ENCODE peak calls at places on chromosomes 2 and 18, in nine cellular contexts. I, Z, R, O, J, T, P, Q and X are unnamed samples.

GRCh38 chr2:16330012-16330411 is 335.6 kb downstream of the CYRIA start:
- ATAC-seq in I (no peak), R (no peak), Q (no peak), O (no peak), T (no peak), J (no peak), Z (no peak), P (no peak), X (no peak)

GRCh38 chr2:109254174-109254904 is 125.3 kb downstream of the SH3RF3 start:
- ATAC-seq in Z (peak), P (no peak), I (no peak), O (peak), R (no peak), T (no peak), Q (peak), J (peak), X (no peak)

GRCh38 chr18:61334491-61334850 is 1.2 kb downstream of the CDH20 start:
- ATAC-seq in Z (no peak), O (no peak), T (no peak), R (no peak), P (no peak), Q (no peak), I (no peak), J (no peak), X (no peak)

GRCh38 chr18:34764451-34764850 is 54.4 kb downstream of the DTNA start:
- ATAC-seq in J (no peak), I (no peak), Q (no peak), O (no peak), Z (no peak), P (no peak), R (no peak), T (no peak), X (no peak)

GRCh38 chr18:75269696-75270095 is 59.1 kb downstream of the TSHZ1 start:
- ATAC-seq in Q (no peak), I (no peak), J (no peak), R (no peak), O (no peak), Z (no peak), T (no peak), P (no peak), X (no peak)

GRCh38 chr2:78654941-78655340 is 370.6 kb upstream of the REG3G start:
- ATAC-seq in T (no peak), O (no peak), R (no peak), J (no peak), Z (no peak), Q (no peak), I (no peak), P (no peak), X (no peak)

GRCh38 chr2:61244694-61245093 is 82.7 kb downstream of the C2orf74 start:
- ATAC-seq in Z (no peak), I (no peak), T (no peak), O (no peak), Q (no peak), P (no peak), R (no peak), J (no peak), X (no peak)

GRCh38 chr18:6219116-6219717 is 195.5 kb downstream of the L3MBTL4 start:
- ATAC-seq in O (peak), J (no peak), Z (peak), I (no peak), R (no peak), T (no peak), P (no peak), Q (peak), X (no peak)

GRCh38 chr18:24054130-24054529 is 39.6 kb downstream of the TTC39C start:
- ATAC-seq in Q (no peak), T (no peak), I (no peak), P (no peak), O (no peak), R (peak), J (no peak), Z (peak), X (no peak)

GRCh38 chr18:77021075-77021474 is 111.5 kb downstream of the MBP start:
- ATAC-seq in R (no peak), P (no peak), J (no peak), I (no peak), T (no peak), O (no peak), Q (no peak), Z (no peak), X (no peak)

GRCh38 chr18:12053312-12053711 is 40.3 kb upstream of the ANKRD62 start:
- ATAC-seq in R (no peak), Z (peak), Q (no peak), P (no peak), I (no peak), T (no peak), J (peak), O (peak), X (no peak)

GRCh38 chr18:54247488-54248175 is 21.7 kb upstream of the POLI start:
- ATAC-seq in T (peak), I (no peak), O (peak), Q (no peak), J (no peak), R (peak), P (no peak), Z (no peak), X (no peak)

GRCh38 chr2:46803551-46803885 is 112.1 kb downstream of the MCFD2 start:
- ATAC-seq in O (no peak), J (no peak), T (no peak), R (no peak), P (no peak), Z (no peak), I (no peak), Q (no peak), X (no peak)

GRCh38 chr2:24652265-24653232 is 140.6 kb downstream of the PTRHD1 start:
- ATAC-seq in J (no peak), P (no peak), I (peak), Z (peak), T (no peak), O (peak), Q (no peak), R (no peak), X (no peak)

GRCh38 chr18:3693385-3693784 is 243.4 kb downstream of the TGIF1 start:
- ATAC-seq in R (no peak), Z (peak), O (no peak), Q (no peak), T (no peak), P (peak), J (no peak), I (no peak), X (no peak)

GRCh38 chr2:130183500-130184373 is 1.7 kb downstream of the MZT2B start:
- ATAC-seq in O (no peak), Z (no peak), J (no peak), T (no peak), Q (no peak), P (no peak), R (no peak), I (no peak), X (no peak)

GRCh38 chr18:13110559-13110958 is 108.0 kb upstream of the LDLRAD4 start:
- ATAC-seq in T (peak), J (no peak), R (no peak), I (no peak), O (peak), Z (no peak), Q (no peak), P (no peak), X (no peak)

GRCh38 chr2:241081643-241082337 is 20.3 kb downstream of the MTERF4 start:
- ATAC-seq in T (no peak), R (no peak), Q (no peak), Z (no peak), O (no peak), J (no peak), P (peak), I (no peak), X (peak)

GRCh38 chr2:233706720-233707119 is 6.0 kb upstream of the UGT1A5 start:
- ATAC-seq in T (no peak), Z (no peak), I (no peak), J (no peak), R (no peak), P (no peak), Q (no peak), O (peak), X (no peak)

GRCh38 chr2:197878792-197879191 is 74.4 kb downstream of the PLCL1 start:
- ATAC-seq in Q (no peak), T (no peak), I (no peak), Z (no peak), O (no peak), R (no peak), J (no peak), P (no peak), X (no peak)

GRCh38 chr2:48219555-48220436 is 310.2 kb upstream of the STON1 start:
- ATAC-seq in Q (no peak), Z (no peak), J (no peak), I (no peak), O (no peak), P (no peak), R (no peak), T (no peak), X (no peak)

GRCh38 chr2:160460333-160460731 is 33.3 kb downstream of the RBMS1 start:
- ATAC-seq in Q (no peak), I (no peak), P (peak), J (no peak), Z (no peak), T (no peak), O (no peak), R (no peak), X (no peak)

GRCh38 chr2:200322607-200323006 is 16.1 kb downstream of the SPATS2L start:
- ATAC-seq in J (no peak), R (no peak), P (no peak), Z (no peak), T (no peak), O (no peak), I (no peak), Q (no peak), X (no peak)

GRCh38 chr2:139383532-139383931 is 603.3 kb upstream of the NXPH2 start:
- ATAC-seq in J (no peak), R (no peak), P (no peak), O (no peak), T (no peak), Z (no peak), Q (no peak), I (no peak), X (no peak)

GRCh38 chr2:177917169-177917568 is 155.4 kb downstream of the PDE11A start:
- ATAC-seq in Q (no peak), P (no peak), I (no peak), Z (no peak), T (no peak), R (no peak), J (no peak), O (no peak), X (no peak)

GRCh38 chr18:8801263-8801901 is 96.0 kb downstream of the MTCL1 start:
- ATAC-seq in Q (no peak), I (no peak), R (no peak), T (no peak), O (no peak), Z (no peak), J (no peak), P (no peak), X (peak)

GRCh38 chr2:119694470-119694993 is 15.5 kb downstream of the TMEM177 start:
- ATAC-seq in R (peak), O (peak), I (no peak), J (no peak), P (peak), Q (peak), Z (no peak), T (peak), X (no peak)

GRCh38 chr2:157395811-157396210 is 48.1 kb downstream of the CYTIP start:
- ATAC-seq in Q (no peak), J (no peak), Z (no peak), R (peak), O (peak), I (no peak), T (peak), P (no peak), X (no peak)

GRCh38 chr2:226169751-226170581 is 629.7 kb downstream of the IRS1 start:
- ATAC-seq in Z (no peak), T (no peak), Q (no peak), O (no peak), R (no peak), P (no peak), J (no peak), I (no peak), X (no peak)

GRCh38 chr18:31506024-31506742 is 8.2 kb downstream of the DSG2 start:
- ATAC-seq in I (no peak), Z (no peak), R (no peak), T (no peak), Q (no peak), J (no peak), P (no peak), O (peak), X (no peak)

GRCh38 chr2:178477443-178478099 is 829 bp downstream of the FKBP7 start:
- ATAC-seq in O (no peak), Z (no peak), Q (no peak), T (no peak), I (no peak), P (no peak), J (no peak), R (no peak), X (no peak)

DNA sequence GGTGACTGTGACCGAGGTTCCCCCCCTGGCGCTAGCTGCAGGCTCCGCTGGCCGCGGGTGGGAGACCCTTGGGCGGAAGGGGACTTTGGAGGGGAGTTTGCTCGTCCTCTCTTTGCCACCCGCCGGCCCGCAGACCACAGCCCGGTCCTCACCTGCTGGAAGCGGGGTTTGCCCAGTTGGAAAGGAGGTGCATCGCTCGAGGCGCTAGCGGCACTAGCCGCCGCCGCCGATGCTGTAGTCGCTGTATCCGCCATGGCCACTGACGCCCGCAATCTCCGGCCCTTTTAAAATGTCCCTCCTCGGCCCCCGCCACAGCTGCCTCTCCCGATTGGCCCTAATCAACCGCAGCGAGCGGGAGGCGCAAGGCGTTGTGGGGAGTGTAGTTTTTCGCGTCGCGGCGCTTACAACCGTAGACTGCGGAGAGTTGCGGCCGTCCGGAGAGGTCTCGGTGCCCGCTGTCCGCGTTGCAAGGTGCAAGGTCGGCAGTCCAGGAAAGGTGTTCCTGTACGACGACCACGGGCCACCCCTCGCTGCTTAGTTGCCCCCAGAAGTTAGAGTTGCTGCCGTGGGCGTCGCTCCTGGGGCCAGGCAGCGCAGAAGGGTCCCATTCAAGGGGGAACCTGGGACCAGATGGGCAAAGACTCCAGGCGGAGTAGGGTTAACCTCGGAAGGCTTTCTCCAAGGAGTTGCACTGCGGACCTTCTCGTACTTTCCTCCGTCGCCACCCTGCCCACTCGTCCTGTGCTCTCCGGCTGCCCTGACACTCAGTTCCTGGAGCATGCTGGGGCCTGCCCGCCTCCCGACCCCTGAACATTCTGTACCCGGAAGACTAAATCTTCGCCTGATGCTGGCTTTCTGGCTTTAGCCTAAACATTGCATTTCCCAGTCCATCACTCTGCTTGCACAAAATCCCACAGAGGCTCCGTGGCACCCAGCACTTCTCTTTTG is at the start of gene SFXN5:
- ATAC-seq in Z (peak), I (peak), Q (peak), T (peak), O (peak), R (peak), P (peak), J (peak), X (peak)
- TF ChIP-seq CTCF in Z (peak), I (no peak), Q (peak), T (peak), O (no peak), R (no peak), P (no peak), J (no peak), X (peak)

DNA sequence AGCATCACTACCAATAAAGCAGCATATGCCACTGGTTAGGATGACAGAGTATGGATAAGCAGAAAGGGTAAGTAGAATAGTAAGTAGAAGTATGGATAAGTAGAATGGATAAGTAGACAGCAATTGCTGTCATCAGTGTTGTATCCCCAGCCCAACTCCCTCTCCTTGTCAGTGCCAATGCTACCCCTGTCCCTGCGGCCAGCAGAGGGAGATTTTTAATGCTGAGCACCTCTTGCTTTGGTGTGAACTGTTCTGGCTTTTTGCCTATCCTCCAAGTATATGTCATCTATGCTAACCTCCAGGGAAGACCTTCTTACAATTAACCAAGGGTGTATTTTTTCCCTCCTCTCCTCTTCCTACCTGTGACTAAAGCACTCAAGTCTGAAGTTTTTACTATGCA is 136.7 kb upstream of the SPHKAP start:
- ATAC-seq in Q (no peak), P (no peak), Z (peak), O (peak), J (no peak), R (no peak), I (no peak), T (peak), X (no peak)
- TF ChIP-seq CTCF in Q (no peak), P (no peak), Z (peak), O (peak), J (no peak), R (no peak), I (no peak), T (peak), X (no peak)

DNA sequence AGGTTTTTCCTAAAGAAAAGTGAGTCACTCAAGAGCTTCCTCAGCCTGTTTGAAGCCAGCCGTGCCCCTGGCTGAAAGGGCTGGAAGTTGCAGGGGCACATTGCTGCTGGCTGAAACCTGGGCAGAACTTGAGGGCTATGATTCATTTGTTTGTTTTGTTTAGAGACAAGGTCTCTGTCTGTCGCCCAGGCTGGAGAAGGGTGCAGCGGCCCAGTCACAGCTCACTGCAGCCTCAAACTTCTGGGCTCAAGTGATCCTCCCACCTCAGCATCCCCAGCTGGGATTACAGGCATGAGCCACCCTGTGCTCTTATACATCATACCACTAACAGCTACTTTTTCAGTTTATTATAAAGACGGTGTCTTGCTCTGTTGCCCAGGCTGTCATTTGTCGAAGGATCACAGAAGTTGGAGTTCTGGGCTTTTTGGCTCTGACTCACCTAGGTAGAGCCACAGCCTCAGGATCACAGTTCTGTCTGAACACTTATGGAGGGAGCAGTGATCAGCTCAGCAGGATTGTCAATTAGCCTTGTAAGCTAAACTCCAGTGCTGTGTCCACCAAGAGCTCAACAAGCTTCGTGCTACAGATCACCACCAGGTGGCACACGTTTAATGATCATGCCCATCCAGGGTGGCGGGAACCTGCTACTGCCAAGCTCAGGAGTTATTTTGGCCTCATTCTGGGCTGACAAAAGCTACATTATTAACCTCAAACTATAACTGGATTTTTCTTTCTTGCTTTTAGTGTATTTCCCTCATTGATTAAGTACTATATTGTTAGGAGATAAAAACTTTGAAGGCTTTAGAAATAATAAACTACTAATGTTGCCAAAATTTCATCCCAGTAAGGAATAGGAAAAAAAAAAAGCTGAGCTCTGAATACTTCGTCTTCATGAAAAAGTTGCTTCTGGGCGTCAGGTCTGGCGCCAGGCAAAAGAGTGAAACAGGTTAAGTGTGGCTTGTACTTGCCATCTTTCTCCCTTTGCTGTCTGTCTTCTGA is 57.9 kb downstream of the ARHGEF33 start:
- ATAC-seq in T (peak), O (peak), J (peak), Q (peak), P (peak), I (peak), Z (peak), R (peak), X (peak)
- TF ChIP-seq CTCF in T (peak), O (peak), J (peak), Q (peak), P (peak), I (peak), Z (peak), R (peak), X (peak)

DNA sequence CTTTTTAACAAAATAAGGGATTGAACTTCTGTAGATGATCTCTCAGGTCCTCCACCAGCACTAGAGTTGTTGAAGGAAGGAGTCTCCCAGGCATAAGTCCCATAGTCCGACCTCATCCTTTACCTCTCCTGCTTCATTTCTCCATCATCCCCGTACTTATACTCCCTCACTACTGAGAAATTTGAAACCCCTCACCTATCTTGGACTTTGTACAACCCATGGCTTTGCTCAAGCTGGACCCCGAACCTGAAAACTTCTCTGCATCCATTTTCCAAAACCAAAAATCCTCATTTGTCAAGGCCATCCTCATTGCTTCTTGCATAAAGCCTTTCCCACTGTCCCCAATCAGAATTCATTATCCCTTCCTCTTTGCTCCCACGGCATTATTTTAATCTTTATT is 482 bp upstream of the NHEJ1 start:
- ATAC-seq in J (no peak), T (no peak), R (no peak), O (no peak), P (no peak), Q (no peak), Z (no peak), I (no peak), X (no peak)
- TF ChIP-seq CTCF in J (no peak), T (no peak), R (no peak), O (no peak), P (no peak), Q (no peak), Z (no peak), I (no peak), X (no peak)

DNA sequence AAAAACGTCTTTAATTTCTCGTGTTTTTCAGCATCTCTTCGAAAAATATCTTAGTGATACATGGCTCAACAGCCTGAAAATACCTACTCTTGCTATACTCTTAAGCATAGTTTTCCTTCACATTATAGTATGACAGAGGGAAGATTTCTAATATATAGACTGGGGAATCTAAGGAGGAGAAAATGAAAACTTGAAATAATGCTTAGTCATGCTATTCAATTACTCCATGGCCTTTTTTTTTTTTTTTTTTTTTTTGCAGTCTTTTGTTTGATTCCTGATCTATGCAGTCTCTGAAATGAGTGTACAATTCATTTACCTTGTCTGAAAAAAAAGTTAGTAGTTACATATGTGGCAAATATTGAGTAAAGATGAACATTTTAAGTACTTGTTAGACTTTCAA is 337.8 kb downstream of the ARHGAP15 start:
- ATAC-seq in T (no peak), R (no peak), Q (no peak), P (no peak), Z (no peak), J (no peak), O (no peak), I (no peak), X (no peak)
- TF ChIP-seq CTCF in T (no peak), R (no peak), Q (no peak), P (no peak), Z (no peak), J (no peak), O (no peak), I (no peak), X (no peak)